ENCODE peak calls at places on chromosomes 13 and 19, in five cellular contexts. One of them, this sample, is unnamed.

GRCh38 chr13:97274782-97275252 is 52.7 kb downstream of the MBNL2 start:
- DNase-seq in HCT116: no peak
- DNase-seq in activated CD4-positive, alpha-beta T cell treated with anti-CD3 and anti-CD28 coated beads, Interleukin-2, amount 10 ng/mL, durations not matched to agents 24 days and 14 days: no peak
- DNase-seq in C1 segment of cervical spinal cord: no peak
- DNase-seq in DMS 273 treated with DMSO at 0.1 percent for 48 hours: no peak
- DNase-seq in this sample: peak; percentile 55

GRCh38 chr19:12574036-12574435 is 22.8 kb upstream of the ZNF564 start:
- DNase-seq in HCT116: no peak
- DNase-seq in activated CD4-positive, alpha-beta T cell treated with anti-CD3 and anti-CD28 coated beads, Interleukin-2, amount 10 ng/mL, durations not matched to agents 24 days and 14 days: no peak
- DNase-seq in C1 segment of cervical spinal cord: no peak
- DNase-seq in DMS 273 treated with DMSO at 0.1 percent for 48 hours: no peak
- DNase-seq in this sample: no peak

GRCh38 chr13:28239374-28239773 is 101.0 kb downstream of the PAN3 start:
- DNase-seq in HCT116: no peak
- DNase-seq in activated CD4-positive, alpha-beta T cell treated with anti-CD3 and anti-CD28 coated beads, Interleukin-2, amount 10 ng/mL, durations not matched to agents 24 days and 14 days: no peak
- DNase-seq in C1 segment of cervical spinal cord: no peak
- DNase-seq in DMS 273 treated with DMSO at 0.1 percent for 48 hours: no peak
- DNase-seq in this sample: no peak

GRCh38 chr13:110197041-110197440 is 109.9 kb downstream of the COL4A1 start:
- DNase-seq in HCT116: no peak
- DNase-seq in activated CD4-positive, alpha-beta T cell treated with anti-CD3 and anti-CD28 coated beads, Interleukin-2, amount 10 ng/mL, durations not matched to agents 24 days and 14 days: no peak
- DNase-seq in C1 segment of cervical spinal cord: no peak
- DNase-seq in DMS 273 treated with DMSO at 0.1 percent for 48 hours: no peak
- DNase-seq in this sample: no peak

GRCh38 chr19:35913589-35913988 is 5.5 kb upstream of the TYROBP start:
- DNase-seq in HCT116: no peak
- DNase-seq in activated CD4-positive, alpha-beta T cell treated with anti-CD3 and anti-CD28 coated beads, Interleukin-2, amount 10 ng/mL, durations not matched to agents 24 days and 14 days: no peak
- DNase-seq in C1 segment of cervical spinal cord: no peak
- DNase-seq in DMS 273 treated with DMSO at 0.1 percent for 48 hours: no peak
- DNase-seq in this sample: no peak

GRCh38 chr19:58569191-58569942 is 3.8 kb downstream of the MZF1 start:
- DNase-seq in HCT116: no peak
- DNase-seq in activated CD4-positive, alpha-beta T cell treated with anti-CD3 and anti-CD28 coated beads, Interleukin-2, amount 10 ng/mL, durations not matched to agents 24 days and 14 days: peak; percentile 52
- DNase-seq in C1 segment of cervical spinal cord: no peak
- DNase-seq in DMS 273 treated with DMSO at 0.1 percent for 48 hours: no peak
- DNase-seq in this sample: no peak

GRCh38 chr13:20006206-20006605 is 47.7 kb downstream of the ZMYM2 start:
- DNase-seq in HCT116: no peak
- DNase-seq in activated CD4-positive, alpha-beta T cell treated with anti-CD3 and anti-CD28 coated beads, Interleukin-2, amount 10 ng/mL, durations not matched to agents 24 days and 14 days: no peak
- DNase-seq in C1 segment of cervical spinal cord: no peak
- DNase-seq in DMS 273 treated with DMSO at 0.1 percent for 48 hours: no peak
- DNase-seq in this sample: peak; percentile 7

GRCh38 chr19:39492788-39493187 is 6.0 kb upstream of the DLL3 start:
- DNase-seq in HCT116: no peak
- DNase-seq in activated CD4-positive, alpha-beta T cell treated with anti-CD3 and anti-CD28 coated beads, Interleukin-2, amount 10 ng/mL, durations not matched to agents 24 days and 14 days: no peak
- DNase-seq in C1 segment of cervical spinal cord: no peak
- DNase-seq in DMS 273 treated with DMSO at 0.1 percent for 48 hours: no peak
- DNase-seq in this sample: no peak

GRCh38 chr13:28573595-28574373 is 78.9 kb upstream of the FLT1 start:
- DNase-seq in HCT116: no peak
- DNase-seq in activated CD4-positive, alpha-beta T cell treated with anti-CD3 and anti-CD28 coated beads, Interleukin-2, amount 10 ng/mL, durations not matched to agents 24 days and 14 days: no peak
- DNase-seq in C1 segment of cervical spinal cord: no peak
- DNase-seq in DMS 273 treated with DMSO at 0.1 percent for 48 hours: no peak
- DNase-seq in this sample: no peak

GRCh38 chr19:34145741-34146202 is 26.5 kb upstream of the LSM14A start:
- DNase-seq in HCT116: peak; percentile 33
- DNase-seq in activated CD4-positive, alpha-beta T cell treated with anti-CD3 and anti-CD28 coated beads, Interleukin-2, amount 10 ng/mL, durations not matched to agents 24 days and 14 days: peak; percentile 87
- DNase-seq in C1 segment of cervical spinal cord: no peak
- DNase-seq in DMS 273 treated with DMSO at 0.1 percent for 48 hours: no peak
- DNase-seq in this sample: peak; percentile 53

GRCh38 chr19:56106397-56106849 is 14.7 kb downstream of the ZNF787 start:
- DNase-seq in HCT116: no peak
- DNase-seq in activated CD4-positive, alpha-beta T cell treated with anti-CD3 and anti-CD28 coated beads, Interleukin-2, amount 10 ng/mL, durations not matched to agents 24 days and 14 days: no peak
- DNase-seq in C1 segment of cervical spinal cord: no peak
- DNase-seq in DMS 273 treated with DMSO at 0.1 percent for 48 hours: no peak
- DNase-seq in this sample: no peak

GRCh38 chr19:2488942-2489731 is 13.2 kb downstream of the GADD45B start:
- DNase-seq in HCT116: no peak
- DNase-seq in activated CD4-positive, alpha-beta T cell treated with anti-CD3 and anti-CD28 coated beads, Interleukin-2, amount 10 ng/mL, durations not matched to agents 24 days and 14 days: no peak
- DNase-seq in C1 segment of cervical spinal cord: no peak
- DNase-seq in DMS 273 treated with DMSO at 0.1 percent for 48 hours: no peak
- DNase-seq in this sample: peak; percentile 67

GRCh38 chr13:73835138-73835721 is 299.0 kb downstream of the KLF12 start:
- DNase-seq in HCT116: peak; percentile 22
- DNase-seq in activated CD4-positive, alpha-beta T cell treated with anti-CD3 and anti-CD28 coated beads, Interleukin-2, amount 10 ng/mL, durations not matched to agents 24 days and 14 days: no peak
- DNase-seq in C1 segment of cervical spinal cord: no peak
- DNase-seq in DMS 273 treated with DMSO at 0.1 percent for 48 hours: peak; percentile 7
- DNase-seq in this sample: peak; percentile 42

GRCh38 chr19:38079926-38080380 is 144.1 kb downstream of the DPF1 start:
- DNase-seq in HCT116: no peak
- DNase-seq in activated CD4-positive, alpha-beta T cell treated with anti-CD3 and anti-CD28 coated beads, Interleukin-2, amount 10 ng/mL, durations not matched to agents 24 days and 14 days: no peak
- DNase-seq in C1 segment of cervical spinal cord: no peak
- DNase-seq in DMS 273 treated with DMSO at 0.1 percent for 48 hours: no peak
- DNase-seq in this sample: peak; percentile 92

GRCh38 chr19:42553292-42554045 is 25.2 kb upstream of the CEACAM1 start:
- DNase-seq in HCT116: no peak
- DNase-seq in activated CD4-positive, alpha-beta T cell treated with anti-CD3 and anti-CD28 coated beads, Interleukin-2, amount 10 ng/mL, durations not matched to agents 24 days and 14 days: no peak
- DNase-seq in C1 segment of cervical spinal cord: no peak
- DNase-seq in DMS 273 treated with DMSO at 0.1 percent for 48 hours: no peak
- DNase-seq in this sample: peak; percentile 83

GRCh38 chr19:10587022-10587838 is at the start of gene AP1M2:
- DNase-seq in HCT116: peak; percentile 42
- DNase-seq in activated CD4-positive, alpha-beta T cell treated with anti-CD3 and anti-CD28 coated beads, Interleukin-2, amount 10 ng/mL, durations not matched to agents 24 days and 14 days: no peak
- DNase-seq in C1 segment of cervical spinal cord: no peak
- DNase-seq in DMS 273 treated with DMSO at 0.1 percent for 48 hours: no peak
- DNase-seq in this sample: no peak

GRCh38 chr19:6062274-6062673 is 48.0 kb downstream of the RFX2 start:
- DNase-seq in HCT116: no peak
- DNase-seq in activated CD4-positive, alpha-beta T cell treated with anti-CD3 and anti-CD28 coated beads, Interleukin-2, amount 10 ng/mL, durations not matched to agents 24 days and 14 days: peak; percentile 71
- DNase-seq in C1 segment of cervical spinal cord: peak; percentile 29
- DNase-seq in DMS 273 treated with DMSO at 0.1 percent for 48 hours: no peak
- DNase-seq in this sample: no peak

GRCh38 chr13:40155176-40155575 is 499.7 kb downstream of the COG6 start:
- DNase-seq in HCT116: no peak
- DNase-seq in activated CD4-positive, alpha-beta T cell treated with anti-CD3 and anti-CD28 coated beads, Interleukin-2, amount 10 ng/mL, durations not matched to agents 24 days and 14 days: no peak
- DNase-seq in C1 segment of cervical spinal cord: no peak
- DNase-seq in DMS 273 treated with DMSO at 0.1 percent for 48 hours: no peak
- DNase-seq in this sample: no peak

This sample was measured in RPMI7951.